ENCODE peak calls at places on chromosome 19, in ten cellular contexts. E is CD4-positive, CD25-positive, alpha-beta regulatory T cell; L is tibial nerve; G is esophagus muscularis mucosa; A is endodermal cell; N is foreskin keratinocyte; I is heart right ventricle; J is right atrium auricular region; M is mammary epithelial cell; Y is PC-3. T is an unnamed sample.

GRCh38 chr19:34253711-34254551 is 423 bp upstream of the GARRE1 start:
- DNase-seq in E (no peak), L (no peak), G (no peak), A (peak), N (no peak), I (peak), J (peak), M (no peak), Y (peak), T (peak)

GRCh38 chr19:11551603-11552235 is 7.3 kb downstream of the ELOF1 start:
- DNase-seq in E (no peak), L (no peak), G (no peak), A (peak), N (no peak), I (no peak), J (no peak), M (no peak), Y (no peak), T (peak)

GRCh38 chr19:49581007-49581508 is at the start of gene PRRG2:
- DNase-seq in E (no peak), L (no peak), G (no peak), A (peak), N (peak), I (no peak), J (no peak), M (peak), Y (peak), T (no peak)

GRCh38 chr19:35136977-35137702 is 1.5 kb upstream of the FXYD1 start:
- DNase-seq in E (no peak), L (no peak), G (no peak), A (no peak), N (no peak), I (no peak), J (no peak), M (no peak), Y (no peak), T (no peak)

GRCh38 chr19:52993342-52994178 is 20.2 kb upstream of the ERVV-1 start:
- DNase-seq in E (peak), L (peak), G (no peak), A (peak), N (peak), I (peak), J (peak), M (peak), Y (peak), T (peak)

GRCh38 chr19:1860133-1860775 is 3.1 kb downstream of the KLF16 start:
- DNase-seq in E (peak), L (no peak), G (no peak), A (peak), N (no peak), I (no peak), J (no peak), M (no peak), Y (no peak), T (no peak)

GRCh38 chr19:49890349-49891311 is 6.1 kb downstream of the IL4I1 start:
- DNase-seq in E (no peak), L (no peak), G (no peak), A (peak), N (peak), I (no peak), J (no peak), M (peak), Y (no peak), T (peak)

GRCh38 chr19:8334458-8335342 is 8.4 kb downstream of the KANK3 start:
- DNase-seq in E (no peak), L (no peak), G (no peak), A (peak), N (peak), I (peak), J (no peak), M (peak), Y (peak), T (no peak)

GRCh38 chr19:55372316-55373081 is 2.2 kb upstream of the IL11 start:
- DNase-seq in E (no peak), L (no peak), G (no peak), A (peak), N (no peak), I (no peak), J (no peak), M (no peak), Y (peak), T (no peak)

GRCh38 chr19:35462476-35462953 is 14.5 kb downstream of the FFAR2 start:
- DNase-seq in E (peak), L (no peak), G (no peak), A (no peak), N (no peak), I (no peak), J (no peak), M (no peak), Y (no peak), T (peak)

GRCh38 chr19:21835810-21836444 is at the start of gene ZNF43:
- DNase-seq in E (peak), L (peak), G (peak), A (peak), N (peak), I (peak), J (peak), M (peak), Y (peak), T (peak)

GRCh38 chr19:722553-723101 is 13.9 kb downstream of the PALM start:
- DNase-seq in E (no peak), L (no peak), G (no peak), A (no peak), N (no peak), I (peak), J (no peak), M (no peak), Y (no peak), T (no peak)

GRCh38 chr19:7722231-7722651 is 9.7 kb downstream of the CLEC4G start:
- DNase-seq in E (no peak), L (no peak), G (no peak), A (no peak), N (no peak), I (no peak), J (no peak), M (no peak), Y (no peak), T (no peak)

GRCh38 chr19:31351212-31352193 is 2.3 kb upstream of the TSHZ3 start:
- DNase-seq in E (peak), L (no peak), G (no peak), A (peak), N (peak), I (peak), J (no peak), M (peak), Y (peak), T (peak)

GRCh38 chr19:14555918-14556661 is 15.8 kb downstream of the NDUFB7 start:
- DNase-seq in E (no peak), L (no peak), G (no peak), A (no peak), N (no peak), I (no peak), J (no peak), M (peak), Y (peak), T (no peak)

GRCh38 chr19:10230155-10230903 is 802 bp downstream of the S1PR2 start:
- DNase-seq in E (peak), L (peak), G (no peak), A (peak), N (no peak), I (peak), J (no peak), M (no peak), Y (no peak), T (peak)

GRCh38 chr19:9847087-9847671 is 12.1 kb downstream of the PIN1 start:
- DNase-seq in E (no peak), L (no peak), G (peak), A (peak), N (peak), I (no peak), J (peak), M (peak), Y (peak), T (peak)

GRCh38 chr19:8224394-8225145 is 15.4 kb downstream of the CERS4 start:
- DNase-seq in E (no peak), L (peak), G (no peak), A (no peak), N (peak), I (peak), J (peak), M (peak), Y (no peak), T (no peak)

GRCh38 chr19:35138305-35138799 is 272 bp upstream of the FXYD1 start:
- DNase-seq in E (no peak), L (peak), G (no peak), A (no peak), N (no peak), I (peak), J (no peak), M (no peak), Y (no peak), T (no peak)

GRCh38 chr19:46958542-46958941 is 61.1 kb upstream of the NPAS1 start:
- DNase-seq in E (no peak), L (no peak), G (no peak), A (no peak), N (no peak), I (no peak), J (no peak), M (no peak), Y (no peak), T (no peak)

GRCh38 chr19:46959962-46960556 is 59.6 kb upstream of the NPAS1 start:
- DNase-seq in E (no peak), L (no peak), G (no peak), A (no peak), N (no peak), I (no peak), J (no peak), M (no peak), Y (peak), T (no peak)

GRCh38 chr19:46962030-46962570 is 57.5 kb upstream of the NPAS1 start:
- DNase-seq in E (no peak), L (no peak), G (no peak), A (no peak), N (no peak), I (no peak), J (no peak), M (no peak), Y (no peak), T (no peak)

GRCh38 chr19:46967578-46968018 is 52.0 kb upstream of the NPAS1 start:
- DNase-seq in E (peak), L (no peak), G (no peak), A (no peak), N (no peak), I (peak), J (peak), M (no peak), Y (no peak), T (peak)

GRCh38 chr19:46963093-46963734 is 56.4 kb upstream of the NPAS1 start:
- DNase-seq in E (no peak), L (no peak), G (no peak), A (no peak), N (no peak), I (no peak), J (no peak), M (no peak), Y (peak), T (no peak)
- H3K27ac ChIP-seq in E (no peak), L (peak), G (no peak), A (no peak), N (no peak), I (no peak), J (peak), M (no peak), Y (peak), T (peak)

GRCh38 chr19:41987141-41987860 is 6.7 kb downstream of the ATP1A3 start:
- DNase-seq in E (no peak), L (no peak), G (no peak), A (no peak), N (no peak), I (no peak), J (no peak), M (no peak), Y (no peak), T (no peak)
- H3K27ac ChIP-seq in E (no peak), L (no peak), G (no peak), A (no peak), N (no peak), I (no peak), J (no peak), M (no peak), Y (no peak), T (no peak)

GRCh38 chr19:58319241-58319640 is 7.6 kb upstream of the ZSCAN22 start:
- DNase-seq in E (no peak), L (no peak), G (no peak), A (no peak), N (peak), I (no peak), J (no peak), M (peak), Y (no peak), T (no peak)

GRCh38 chr19:58318297-58318696 is 8.5 kb upstream of the ZSCAN22 start:
- DNase-seq in E (no peak), L (no peak), G (no peak), A (no peak), N (no peak), I (no peak), J (no peak), M (no peak), Y (no peak), T (no peak)

GRCh38 chr19:58317481-58318072 is 9.2 kb upstream of the ZSCAN22 start:
- DNase-seq in E (peak), L (no peak), G (no peak), A (peak), N (no peak), I (no peak), J (no peak), M (no peak), Y (peak), T (peak)
- H3K27ac ChIP-seq in E (no peak), L (no peak), G (no peak), A (no peak), N (no peak), I (no peak), J (no peak), M (no peak), Y (no peak), T (no peak)

DNA sequence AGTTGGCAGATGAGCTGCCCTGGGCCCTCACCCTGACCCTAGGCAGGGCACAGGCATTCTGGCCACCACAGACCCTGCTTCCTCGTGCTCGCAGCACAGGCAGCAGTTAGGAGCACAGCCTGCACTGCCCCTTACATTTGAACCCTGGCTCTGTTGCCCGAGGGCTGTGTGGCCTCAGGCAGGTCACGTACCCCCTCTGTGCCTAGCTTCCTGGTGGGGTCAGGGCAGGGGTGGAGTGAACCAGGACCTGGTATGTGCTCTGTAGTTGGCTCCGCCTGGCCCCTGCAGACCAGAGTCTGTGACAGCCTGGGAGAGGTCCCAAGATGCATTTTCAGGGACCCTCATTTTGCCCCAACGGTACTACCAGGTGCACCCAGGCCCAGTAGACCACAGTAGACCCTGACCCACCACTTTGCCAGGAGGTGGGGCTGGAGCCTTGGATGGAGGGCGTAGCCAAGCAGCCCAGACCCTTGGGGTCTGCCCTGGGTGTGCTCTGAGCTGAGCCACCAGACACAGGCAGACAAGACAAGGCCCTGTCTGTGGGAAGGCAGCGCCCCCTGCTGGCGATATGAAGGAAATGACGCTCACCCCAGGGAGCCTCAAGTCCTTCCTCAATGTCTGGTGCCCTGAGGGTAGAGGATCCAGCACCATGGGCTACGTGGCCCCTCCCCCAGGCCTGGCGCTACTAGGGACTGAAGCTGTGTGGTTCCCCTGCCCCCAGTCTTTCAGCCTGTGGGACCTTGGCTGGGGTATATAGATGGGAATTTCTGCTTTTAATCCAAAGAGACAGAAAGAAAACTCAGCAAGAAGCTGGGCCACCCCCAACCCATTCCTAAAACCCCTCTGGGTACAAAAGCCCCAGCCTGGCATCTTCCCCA is 9.0 kb downstream of the LYL1 start:
- DNase-seq in E (peak), L (peak), G (no peak), A (peak), N (peak), I (peak), J (peak), M (peak), Y (peak), T (peak)
- H3K27ac ChIP-seq in E (no peak), L (peak), G (peak), A (peak), N (no peak), I (peak), J (peak), M (no peak), Y (no peak), T (peak)

T was measured in DND-41.